ENCODE peak calls at places on chromosomes 13 and 19, in nine cellular contexts. D, G, J, T, C, Q, P, W and X are unnamed samples.

GRCh38 chr19:6481541-6482342 is at the start of gene DENND1C:
- DNase-seq in D (no peak), G (no peak), J (no peak), T (peak), C (no peak), Q (peak), P (no peak), W (no peak), X (no peak)

GRCh38 chr19:23547816-23548430 is 139.1 kb downstream of the ZNF675 start:
- DNase-seq in D (no peak), G (no peak), J (no peak), T (no peak), C (no peak), Q (no peak), P (no peak), W (no peak), X (no peak)

GRCh38 chr19:18430417-18431144 is 7.4 kb downstream of the ISYNA1 start:
- DNase-seq in D (no peak), G (no peak), J (no peak), T (no peak), C (no peak), Q (no peak), P (no peak), W (no peak), X (no peak)

GRCh38 chr13:52162279-52163101 is 3.1 kb upstream of the NEK3 start:
- DNase-seq in D (peak), G (no peak), J (no peak), T (no peak), C (peak), Q (no peak), P (peak), W (peak), X (no peak)

GRCh38 chr13:83883061-83883523 is 818 bp upstream of the SLITRK1 start:
- DNase-seq in D (no peak), G (no peak), J (no peak), T (no peak), C (no peak), Q (no peak), P (no peak), W (no peak), X (no peak)

GRCh38 chr13:70964124-70964523 is 855.9 kb upstream of the KLHL1 start:
- DNase-seq in D (no peak), G (no peak), J (no peak), T (no peak), C (no peak), Q (no peak), P (no peak), W (no peak), X (no peak)

GRCh38 chr13:21060827-21061076 is 634 bp downstream of the LATS2 start:
- DNase-seq in D (no peak), G (no peak), J (no peak), T (no peak), C (no peak), Q (no peak), P (no peak), W (no peak), X (no peak)

GRCh38 chr13:101289764-101290163 is 126.5 kb downstream of the NALCN start:
- DNase-seq in D (peak), G (no peak), J (no peak), T (peak), C (peak), Q (no peak), P (peak), W (peak), X (no peak)

GRCh38 chr19:52742516-52742915 is 7.7 kb upstream of the ZNF611 start:
- DNase-seq in D (no peak), G (no peak), J (no peak), T (no peak), C (no peak), Q (no peak), P (no peak), W (peak), X (no peak)

GRCh38 chr19:11025006-11025405 is 64.2 kb downstream of the SMARCA4 start:
- DNase-seq in D (no peak), G (no peak), J (no peak), T (no peak), C (no peak), Q (no peak), P (no peak), W (no peak), X (no peak)

GRCh38 chr19:16111909-16112752 is 442 bp downstream of the RAB8A start:
- DNase-seq in D (no peak), G (no peak), J (no peak), T (no peak), C (no peak), Q (no peak), P (no peak), W (no peak), X (no peak)

GRCh38 chr13:111534646-111535461 is 214.4 kb downstream of the TEX29 start:
- DNase-seq in D (no peak), G (no peak), J (no peak), T (peak), C (no peak), Q (no peak), P (no peak), W (no peak), X (no peak)

GRCh38 chr13:33284916-33285315 is 639 bp downstream of the STARD13 start:
- DNase-seq in D (no peak), G (no peak), J (no peak), T (no peak), C (peak), Q (no peak), P (peak), W (peak), X (no peak)

GRCh38 chr13:110213461-110214074 is 93.4 kb downstream of the COL4A1 start:
- DNase-seq in D (no peak), G (no peak), J (no peak), T (peak), C (no peak), Q (no peak), P (no peak), W (no peak), X (no peak)

GRCh38 chr19:35609881-35610353 is 2.6 kb upstream of the HAUS5 start:
- DNase-seq in D (no peak), G (no peak), J (no peak), T (no peak), C (no peak), Q (no peak), P (no peak), W (no peak), X (no peak)

GRCh38 chr19:13425151-13425550 is 81.1 kb downstream of the CACNA1A start:
- DNase-seq in D (no peak), G (no peak), J (no peak), T (no peak), C (no peak), Q (no peak), P (no peak), W (no peak), X (no peak)

GRCh38 chr13:52925775-52926285 is 77.4 kb upstream of the PCDH8 start:
- DNase-seq in D (no peak), G (no peak), J (no peak), T (no peak), C (no peak), Q (no peak), P (no peak), W (no peak), X (no peak)

GRCh38 chr19:21117041-21117907 is 24.6 kb upstream of the ZNF431 start:
- DNase-seq in D (no peak), G (no peak), J (no peak), T (no peak), C (peak), Q (no peak), P (peak), W (peak), X (no peak)

GRCh38 chr19:23804676-23805075 is 46.0 kb upstream of the ZNF681 start:
- DNase-seq in D (no peak), G (no peak), J (no peak), T (no peak), C (no peak), Q (no peak), P (no peak), W (no peak), X (no peak)

GRCh38 chr13:25691654-25692053 is 319.9 kb downstream of the ATP8A2 start:
- DNase-seq in D (no peak), G (no peak), J (no peak), T (no peak), C (no peak), Q (no peak), P (no peak), W (no peak), X (no peak)
- H3K4me3 ChIP-seq in D (no peak), G (no peak), J (no peak), T (no peak), C (no peak), Q (no peak), P (no peak), W (no peak), X (no peak)

DNA sequence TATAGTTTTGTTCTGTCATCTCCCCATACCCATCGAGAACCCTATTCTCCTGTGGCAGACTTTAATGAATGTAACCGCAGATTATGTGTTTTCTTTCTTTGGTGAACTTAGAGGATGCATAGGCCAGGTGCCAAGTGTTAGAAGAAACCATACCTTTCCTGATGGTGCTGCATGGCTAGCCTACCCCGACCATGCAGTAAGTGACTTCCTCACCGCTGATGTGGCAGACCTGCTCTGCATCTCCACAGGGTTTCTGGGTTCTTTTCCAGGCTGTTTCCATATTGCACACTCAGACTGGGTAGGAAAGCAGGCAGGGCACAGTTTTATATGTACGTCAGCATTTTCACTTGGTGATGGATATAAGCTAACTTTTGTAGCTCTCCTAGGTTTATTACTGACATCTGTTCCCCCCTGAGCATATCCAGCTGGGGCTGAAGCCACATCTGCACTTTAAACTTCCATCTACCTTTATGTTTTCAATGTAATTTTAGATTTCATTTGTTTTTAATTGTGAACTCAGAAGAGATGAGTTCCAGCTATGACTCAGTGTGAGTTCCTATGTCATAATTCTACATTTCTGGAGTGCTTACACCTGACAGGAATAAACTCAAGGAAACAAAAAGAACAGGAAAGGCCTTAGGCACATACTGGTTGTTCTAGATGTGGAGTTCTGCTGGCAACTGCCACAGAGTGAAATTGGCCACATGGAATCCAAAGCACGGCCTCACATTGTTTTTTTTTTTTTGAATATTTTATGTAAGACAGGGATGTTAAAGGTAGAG is 42.4 kb downstream of the LRCH1 start:
- DNase-seq in D (peak), G (no peak), J (no peak), T (no peak), C (peak), Q (no peak), P (no peak), W (peak), X (no peak)
- H3K4me3 ChIP-seq in D (no peak), G (peak), J (no peak), T (no peak), C (no peak), Q (no peak), P (no peak), W (no peak), X (no peak)

DNA sequence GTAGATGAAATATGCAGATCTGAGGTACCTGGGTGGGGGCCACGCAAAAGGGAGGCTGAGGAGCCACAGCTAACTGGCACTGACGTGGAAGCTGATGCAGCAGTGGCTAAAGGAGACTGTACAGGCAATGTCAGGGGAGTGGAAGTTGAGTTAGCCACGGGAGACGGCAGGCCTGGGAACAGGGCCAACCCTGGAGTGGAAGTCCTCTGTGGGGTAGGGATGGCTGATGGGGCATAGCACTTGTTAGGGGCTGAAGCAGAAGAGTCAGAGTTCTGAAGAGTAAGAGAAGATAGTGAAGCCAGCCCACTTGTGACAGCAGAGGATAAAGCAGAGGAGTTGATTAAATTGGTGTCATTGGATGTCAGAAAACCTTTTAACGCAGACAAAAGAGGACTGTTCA is 22.8 kb upstream of the STOML3 start:
- DNase-seq in D (no peak), G (no peak), J (no peak), T (no peak), C (no peak), Q (no peak), P (no peak), W (no peak), X (no peak)
- H3K4me3 ChIP-seq in D (no peak), G (no peak), J (no peak), T (no peak), C (no peak), Q (no peak), P (no peak), W (no peak), X (no peak)

GRCh38 chr13:46896346-46897138 is at the start of gene HTR2A:
- DNase-seq in D (peak), G (no peak), J (no peak), T (no peak), C (no peak), Q (no peak), P (peak), W (peak), X (no peak)
- H3K4me3 ChIP-seq in D (peak), G (peak), J (peak), T (no peak), C (peak), Q (peak), P (peak), W (peak), X (peak)

GRCh38 chr19:588758-589692 is 656 bp upstream of the HCN2 start:
- DNase-seq in D (no peak), G (no peak), J (no peak), T (no peak), C (no peak), Q (no peak), P (no peak), W (no peak), X (no peak)
- H3K4me3 ChIP-seq in D (no peak), G (peak), J (no peak), T (no peak), C (no peak), Q (no peak), P (no peak), W (no peak), X (peak)

GRCh38 chr19:34187011-34187410 is 14.7 kb downstream of the LSM14A start:
- DNase-seq in D (no peak), G (no peak), J (no peak), T (no peak), C (no peak), Q (no peak), P (no peak), W (no peak), X (no peak)

GRCh38 chr19:34182125-34182524 is 9.8 kb downstream of the LSM14A start:
- DNase-seq in D (no peak), G (no peak), J (no peak), T (no peak), C (no peak), Q (no peak), P (no peak), W (no peak), X (no peak)

GRCh38 chr19:34188388-34188787 is 16.1 kb downstream of the LSM14A start:
- DNase-seq in D (no peak), G (no peak), J (no peak), T (no peak), C (no peak), Q (no peak), P (no peak), W (no peak), X (no peak)

GRCh38 chr19:34186205-34186604 is 13.9 kb downstream of the LSM14A start:
- DNase-seq in D (no peak), G (no peak), J (no peak), T (no peak), C (no peak), Q (no peak), P (no peak), W (no peak), X (no peak)

GRCh38 chr19:34184880-34185491 is 12.7 kb downstream of the LSM14A start:
- DNase-seq in D (peak), G (no peak), J (no peak), T (no peak), C (no peak), Q (no peak), P (no peak), W (no peak), X (no peak)
- H3K4me3 ChIP-seq in D (no peak), G (no peak), J (no peak), T (no peak), C (no peak), Q (no peak), P (no peak), W (no peak), X (no peak)